ENCODE peak calls at places on chromosomes 11 and 22, in four cellular contexts. One of them, this sample, is unnamed.

GRCh38 chr11:87451400-87451799 is 413.7 kb downstream of the TMEM135 start:
- DNase-seq in right lobe of liver: no peak
- DNase-seq in HCT116: no peak
- DNase-seq in stomach: no peak
- DNase-seq in this sample: peak; percentile 33

GRCh38 chr22:37163618-37164534 is 14.2 kb upstream of the IL2RB start:
- DNase-seq in HCT116: no peak
- DNase-seq in right lobe of liver: peak; percentile 23
- DNase-seq in stomach: no peak
- DNase-seq in this sample: no peak

GRCh38 chr11:90246468-90246867 is 23.6 kb upstream of the CHORDC1 start:
- DNase-seq in HCT116: no peak
- DNase-seq in right lobe of liver: no peak
- DNase-seq in stomach: no peak
- DNase-seq in this sample: no peak

GRCh38 chr11:68033708-68034045 is 3.2 kb downstream of the NDUFS8 start:
- DNase-seq in HCT116: no peak
- DNase-seq in right lobe of liver: peak; percentile 74
- DNase-seq in stomach: peak; percentile 78
- DNase-seq in this sample: no peak

GRCh38 chr11:6472934-6473333 is 807 bp downstream of the TRIM3 start:
- DNase-seq in HCT116: no peak
- DNase-seq in right lobe of liver: no peak
- DNase-seq in stomach: no peak
- DNase-seq in this sample: no peak

GRCh38 chr22:41812805-41813545 is 12.5 kb downstream of the CCDC134 start:
- DNase-seq in stomach: no peak
- DNase-seq in right lobe of liver: no peak
- DNase-seq in HCT116: no peak
- DNase-seq in this sample: no peak

GRCh38 chr11:96306933-96307747 is 35.9 kb downstream of the MAML2 start:
- DNase-seq in right lobe of liver: peak; percentile 44
- DNase-seq in HCT116: peak; percentile 95
- DNase-seq in stomach: peak; percentile 90
- DNase-seq in this sample: peak; percentile 99

GRCh38 chr22:38655532-38656255 is 498 bp downstream of the FAM227A start:
- DNase-seq in stomach: no peak
- DNase-seq in HCT116: no peak
- DNase-seq in right lobe of liver: peak; percentile 28
- DNase-seq in this sample: peak; percentile 9

GRCh38 chr11:120135838-120136237 is 2.1 kb downstream of the TRIM29 start:
- DNase-seq in HCT116: no peak
- DNase-seq in right lobe of liver: peak; percentile 3
- DNase-seq in stomach: peak; percentile 4
- DNase-seq in this sample: no peak

GRCh38 chr11:65489706-65490310 is 9.0 kb upstream of the MALAT1 start:
- DNase-seq in right lobe of liver: no peak
- DNase-seq in stomach: peak; percentile 48
- DNase-seq in HCT116: no peak
- DNase-seq in this sample: no peak

GRCh38 chr11:45424781-45425180 is 138.6 kb upstream of the SYT13 start:
- DNase-seq in right lobe of liver: no peak
- DNase-seq in stomach: no peak
- DNase-seq in HCT116: no peak
- DNase-seq in this sample: no peak

GRCh38 chr11:44177905-44178304 is 82.4 kb downstream of the EXT2 start:
- DNase-seq in HCT116: no peak
- DNase-seq in stomach: no peak
- DNase-seq in right lobe of liver: no peak
- DNase-seq in this sample: no peak

GRCh38 chr11:2685051-2685450 is 14.7 kb downstream of the KCNQ1OT1 start:
- DNase-seq in stomach: no peak
- DNase-seq in HCT116: no peak
- DNase-seq in right lobe of liver: no peak
- DNase-seq in this sample: no peak

GRCh38 chr11:64998690-64999431 is 2.1 kb upstream of the BATF2 start:
- DNase-seq in stomach: no peak
- DNase-seq in HCT116: no peak
- DNase-seq in right lobe of liver: no peak
- DNase-seq in this sample: no peak

GRCh38 chr11:57567512-57568329 is at the start of gene UBE2L6:
- DNase-seq in stomach: peak; percentile 85
- DNase-seq in HCT116: no peak
- DNase-seq in right lobe of liver: peak; percentile 85
- DNase-seq in this sample: no peak

GRCh38 chr11:26618441-26618840 is 46.4 kb upstream of the MUC15 start:
- DNase-seq in HCT116: no peak
- DNase-seq in right lobe of liver: no peak
- DNase-seq in stomach: no peak
- DNase-seq in this sample: no peak

GRCh38 chr11:96122601-96123044 is 198.7 kb upstream of the MTMR2 start:
- DNase-seq in stomach: no peak
- DNase-seq in right lobe of liver: no peak
- DNase-seq in HCT116: no peak
- DNase-seq in this sample: peak; percentile 35

GRCh38 chr22:37519268-37520195 is at the start of gene CARD10:
- DNase-seq in right lobe of liver: peak; percentile 79
- DNase-seq in HCT116: no peak
- DNase-seq in stomach: peak; percentile 68
- DNase-seq in this sample: no peak

GRCh38 chr11:79100093-79100704 is 340.6 kb downstream of the TENM4 start:
- DNase-seq in right lobe of liver: no peak
- DNase-seq in stomach: peak; percentile 32
- DNase-seq in HCT116: peak; percentile 12
- DNase-seq in this sample: peak; percentile 55

GRCh38 chr22:18021431-18021830 is 2.9 kb downstream of the MICAL3 start:
- DNase-seq in HCT116: no peak
- DNase-seq in stomach: no peak
- DNase-seq in right lobe of liver: no peak
- DNase-seq in this sample: no peak

GRCh38 chr11:124094731-124095130 is 20.5 kb upstream of the VWA5A start:
- DNase-seq in right lobe of liver: no peak
- DNase-seq in HCT116: no peak
- DNase-seq in stomach: no peak
- DNase-seq in this sample: no peak

GRCh38 chr11:36216061-36216615 is 73.1 kb downstream of the COMMD9 start:
- DNase-seq in right lobe of liver: no peak
- DNase-seq in stomach: no peak
- DNase-seq in HCT116: no peak
- DNase-seq in this sample: peak; percentile 9

GRCh38 chr22:38770257-38770949 is 14.6 kb upstream of the SUN2 start:
- DNase-seq in HCT116: no peak
- DNase-seq in stomach: no peak
- DNase-seq in right lobe of liver: no peak
- DNase-seq in this sample: no peak

GRCh38 chr11:27977031-27977430 is 130.9 kb downstream of the KIF18A start:
- DNase-seq in HCT116: peak; percentile 45
- DNase-seq in right lobe of liver: no peak
- DNase-seq in stomach: no peak
- DNase-seq in this sample: peak; percentile 17

GRCh38 chr11:72353861-72354260 is 80.5 kb downstream of the CLPB start:
- DNase-seq in stomach: peak; percentile 28
- DNase-seq in right lobe of liver: no peak
- DNase-seq in HCT116: no peak
- DNase-seq in this sample: peak; percentile 22

GRCh38 chr11:118621071-118621815 is 13.8 kb downstream of the PHLDB1 start:
- DNase-seq in HCT116: peak; percentile 51
- DNase-seq in stomach: peak; percentile 85
- DNase-seq in right lobe of liver: peak; percentile 73
- DNase-seq in this sample: peak; percentile 86
- TF ChIP-seq POLR2A in HCT116: peak; percentile 46
- TF ChIP-seq POLR2A in stomach: no peak
- TF ChIP-seq POLR2A in right lobe of liver: no peak
- TF ChIP-seq POLR2A in this sample: peak; percentile 59

GRCh38 chr22:20511578-20512259 is 4.3 kb downstream of the MED15 start:
- DNase-seq in stomach: no peak
- DNase-seq in right lobe of liver: no peak
- DNase-seq in HCT116: no peak
- DNase-seq in this sample: no peak

GRCh38 chr22:20507253-20508066 is at the start of gene MED15:
- DNase-seq in HCT116: peak; percentile 69
- DNase-seq in right lobe of liver: peak; percentile 92
- DNase-seq in stomach: peak; percentile 91
- DNase-seq in this sample: peak; percentile 89

GRCh38 chr22:20510811-20511577 is 3.6 kb downstream of the MED15 start:
- DNase-seq in HCT116: no peak
- DNase-seq in right lobe of liver: no peak
- DNase-seq in stomach: no peak
- DNase-seq in this sample: no peak

GRCh38 chr22:20508815-20509271 is 1.4 kb downstream of the MED15 start:
- DNase-seq in stomach: no peak
- DNase-seq in right lobe of liver: no peak
- DNase-seq in HCT116: no peak
- DNase-seq in this sample: no peak

DNA sequence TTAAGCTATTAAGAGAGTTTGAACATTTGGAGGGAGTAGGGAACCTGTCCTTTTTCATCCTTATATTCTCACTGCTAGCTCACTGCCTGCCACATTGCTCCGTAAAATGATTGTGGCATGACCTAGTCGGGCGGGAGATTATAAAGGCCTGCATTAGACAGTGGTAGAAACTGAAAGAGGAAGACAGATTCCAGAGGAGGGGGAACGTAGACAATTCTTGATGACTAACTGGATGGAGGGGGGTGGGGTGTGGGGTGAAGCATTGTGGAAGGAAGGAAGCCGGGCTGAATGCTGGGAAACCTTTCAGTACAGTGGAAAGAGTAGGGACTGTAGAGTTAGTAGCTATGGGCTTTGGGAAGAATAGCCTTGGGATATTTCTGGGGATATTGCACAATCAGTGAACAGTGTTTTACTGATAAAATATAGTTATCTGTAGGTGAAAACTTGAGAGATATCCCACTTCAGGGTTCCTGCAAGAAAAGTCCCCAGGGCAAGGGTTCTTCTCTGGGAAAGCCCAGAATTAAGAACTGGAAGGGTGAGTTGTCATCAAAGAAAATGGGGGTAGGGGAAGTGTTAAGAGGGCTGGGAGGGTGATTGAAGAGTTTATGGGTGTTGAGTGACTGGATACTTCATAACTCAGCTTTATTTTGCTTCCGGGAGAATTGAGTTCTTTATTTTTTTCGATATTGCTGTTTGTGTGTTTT is 2.1 kb downstream of the MED15 start:
- DNase-seq in right lobe of liver: peak; percentile 56
- DNase-seq in stomach: peak; percentile 67
- DNase-seq in HCT116: no peak
- DNase-seq in this sample: peak; percentile 94
- TF ChIP-seq POLR2A in right lobe of liver: peak; percentile 36
- TF ChIP-seq POLR2A in stomach: no peak
- TF ChIP-seq POLR2A in HCT116: no peak
- TF ChIP-seq POLR2A in this sample: peak; percentile 92

GRCh38 chr11:70568504-70569172 is 170.3 kb downstream of the CTTN start:
- DNase-seq in stomach: no peak
- DNase-seq in right lobe of liver: no peak
- DNase-seq in HCT116: no peak
- DNase-seq in this sample: peak; percentile 24
- TF ChIP-seq POLR2A in stomach: no peak
- TF ChIP-seq POLR2A in right lobe of liver: no peak
- TF ChIP-seq POLR2A in HCT116: no peak
- TF ChIP-seq POLR2A in this sample: no peak

DNA sequence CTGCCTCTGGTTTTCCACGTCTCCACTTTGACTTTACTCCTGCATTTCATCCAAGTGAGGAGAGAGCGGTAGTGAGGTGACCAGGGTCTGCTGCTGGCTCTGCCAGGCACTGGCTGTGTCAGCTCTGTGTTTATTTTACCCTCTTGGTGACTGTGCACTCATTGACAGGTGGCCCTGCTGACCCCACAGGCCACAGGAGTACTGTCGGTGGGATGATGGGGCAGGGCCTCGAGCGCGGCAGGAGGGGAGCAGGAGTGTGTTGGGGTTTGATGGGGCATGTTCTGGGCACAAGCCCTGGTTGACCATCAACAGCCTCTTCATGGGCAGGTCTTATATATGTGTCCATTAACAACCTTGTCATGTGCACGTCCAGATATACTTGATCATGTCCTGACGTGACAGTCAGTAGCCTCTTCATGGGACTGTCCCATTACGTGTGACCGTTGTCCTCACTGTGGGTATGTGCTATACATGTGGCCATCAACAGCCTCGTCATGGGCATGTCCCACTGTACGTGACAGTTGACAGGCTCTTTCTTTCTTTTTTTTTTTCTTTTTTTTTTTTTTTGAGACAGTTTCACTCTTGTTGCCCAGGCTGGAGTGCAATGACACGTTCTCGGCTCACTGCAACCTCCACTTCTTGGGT is 31.4 kb upstream of the ACR start:
- DNase-seq in stomach: no peak
- DNase-seq in right lobe of liver: peak; percentile 19
- DNase-seq in HCT116: no peak
- DNase-seq in this sample: no peak
- TF ChIP-seq POLR2A in stomach: no peak
- TF ChIP-seq POLR2A in right lobe of liver: no peak
- TF ChIP-seq POLR2A in HCT116: no peak
- TF ChIP-seq POLR2A in this sample: no peak

GRCh38 chr11:107769189-107769588 is 57.3 kb upstream of the SLN start:
- DNase-seq in right lobe of liver: no peak
- DNase-seq in HCT116: peak; percentile 23
- DNase-seq in stomach: no peak
- DNase-seq in this sample: peak; percentile 70
- TF ChIP-seq POLR2A in right lobe of liver: no peak
- TF ChIP-seq POLR2A in HCT116: no peak
- TF ChIP-seq POLR2A in stomach: no peak
- TF ChIP-seq POLR2A in this sample: no peak

GRCh38 chr11:75495749-75496641 is 29.7 kb downstream of the GDPD5 start:
- DNase-seq in right lobe of liver: no peak
- DNase-seq in HCT116: no peak
- DNase-seq in stomach: no peak
- DNase-seq in this sample: no peak

GRCh38 chr11:75490221-75491181 is 35.2 kb downstream of the GDPD5 start:
- DNase-seq in HCT116: no peak
- DNase-seq in stomach: no peak
- DNase-seq in right lobe of liver: no peak
- DNase-seq in this sample: peak; percentile 32

GRCh38 chr11:75491465-75491864 is 34.3 kb downstream of the GDPD5 start:
- DNase-seq in HCT116: no peak
- DNase-seq in stomach: no peak
- DNase-seq in right lobe of liver: no peak
- DNase-seq in this sample: no peak

GRCh38 chr11:75487366-75487765 is 38.4 kb downstream of the GDPD5 start:
- DNase-seq in HCT116: no peak
- DNase-seq in stomach: no peak
- DNase-seq in right lobe of liver: no peak
- DNase-seq in this sample: no peak

DNA sequence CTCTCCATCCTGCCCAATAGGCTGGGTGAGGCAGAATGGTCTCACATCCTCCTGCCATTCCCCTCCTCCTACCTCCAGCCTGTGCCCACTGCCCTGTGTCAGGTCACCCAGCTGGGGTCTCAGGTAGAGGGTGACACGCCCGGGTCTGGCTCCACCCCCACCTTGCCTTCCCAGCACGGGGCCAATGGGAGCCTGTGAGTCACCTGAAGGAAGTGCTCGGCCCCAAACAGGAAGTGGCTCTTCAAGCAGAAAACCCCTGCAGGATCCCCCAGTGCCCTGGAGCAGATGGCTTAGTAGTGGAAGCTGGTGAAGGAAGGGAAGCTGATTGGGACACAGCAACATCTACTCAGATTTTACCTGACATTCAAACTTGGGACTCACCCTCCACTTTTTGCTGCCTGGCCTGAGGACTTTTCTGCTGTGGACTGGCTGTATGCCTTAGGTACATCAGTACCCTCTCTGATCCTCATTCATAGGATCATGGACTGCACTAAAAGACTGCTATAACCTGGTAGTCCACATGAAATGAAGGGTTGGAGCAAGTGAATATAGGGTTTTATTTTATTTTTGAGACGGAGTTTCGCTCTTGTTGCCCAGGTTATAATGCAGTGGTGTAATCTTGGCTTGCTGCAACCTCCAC is 33.4 kb downstream of the GDPD5 start:
- DNase-seq in stomach: peak; percentile 27
- DNase-seq in HCT116: no peak
- DNase-seq in right lobe of liver: no peak
- DNase-seq in this sample: peak; percentile 20
- TF ChIP-seq POLR2A in stomach: no peak
- TF ChIP-seq POLR2A in HCT116: no peak
- TF ChIP-seq POLR2A in right lobe of liver: no peak
- TF ChIP-seq POLR2A in this sample: no peak

This sample was measured in IMR-90.